ENCODE peak calls at places on chromosomes 6 and 20, in four cellular contexts. One of them, this sample, is unnamed.

GRCh38 chr20:52180167-52180840 is 11.3 kb downstream of the ZFP64 start:
- DNase-seq in EL: no peak
- DNase-seq in GDM1: no peak
- DNase-seq in heart right ventricle: no peak
- DNase-seq in this sample: no peak

GRCh38 chr20:20289331-20289730 is 78.6 kb upstream of the INSM1 start:
- DNase-seq in EL: peak
- DNase-seq in GDM1: no peak
- DNase-seq in heart right ventricle: no peak
- DNase-seq in this sample: no peak

GRCh38 chr20:50632701-50633100 is 58.6 kb downstream of the RIPOR3 start:
- DNase-seq in EL: no peak
- DNase-seq in GDM1: no peak
- DNase-seq in heart right ventricle: no peak
- DNase-seq in this sample: no peak

GRCh38 chr20:49717693-49718092 is 4.0 kb upstream of the B4GALT5 start:
- DNase-seq in EL: no peak
- DNase-seq in GDM1: no peak
- DNase-seq in heart right ventricle: no peak
- DNase-seq in this sample: no peak

GRCh38 chr6:34027445-34027936 is 118.4 kb downstream of the GRM4 start:
- DNase-seq in EL: peak
- DNase-seq in GDM1: peak
- DNase-seq in heart right ventricle: peak
- DNase-seq in this sample: no peak

GRCh38 chr6:72552938-72553337 is 68.9 kb upstream of the KCNQ5 start:
- DNase-seq in EL: peak
- DNase-seq in GDM1: no peak
- DNase-seq in heart right ventricle: no peak
- DNase-seq in this sample: no peak

GRCh38 chr6:91149246-91149645 is 562.4 kb upstream of the MAP3K7 start:
- DNase-seq in EL: no peak
- DNase-seq in GDM1: no peak
- DNase-seq in heart right ventricle: no peak
- DNase-seq in this sample: no peak

GRCh38 chr20:57547250-57547649 is 13.7 kb upstream of the PCK1 start:
- DNase-seq in EL: no peak
- DNase-seq in GDM1: no peak
- DNase-seq in heart right ventricle: no peak
- DNase-seq in this sample: no peak

GRCh38 chr20:13336308-13337089 is 115.4 kb downstream of the ISM1 start:
- DNase-seq in EL: peak
- DNase-seq in GDM1: no peak
- DNase-seq in heart right ventricle: no peak
- DNase-seq in this sample: no peak

GRCh38 chr6:20497200-20497820 is 36.9 kb upstream of the CDKAL1 start:
- DNase-seq in EL: peak
- DNase-seq in GDM1: no peak
- DNase-seq in heart right ventricle: no peak
- DNase-seq in this sample: peak

This sample was measured in glomerular endothelial cell.